ENCODE peak calls at places on chromosome 5, in five cellular contexts. P, H, W, K and B are unnamed samples.

GRCh38 chr5:172504736-172505402 is 50.5 kb upstream of the SH3PXD2B start:
- DNase-seq in H (no peak), K (no peak), P (peak), W (no peak), B (no peak)

GRCh38 chr5:160271396-160271795 is 41.0 kb downstream of the CCNJL start:
- DNase-seq in H (no peak), W (no peak), P (peak), K (peak), B (peak)

GRCh38 chr5:156755421-156756087 is 94.5 kb upstream of the PPP1R2B start:
- DNase-seq in H (no peak), W (no peak), K (peak), P (no peak), B (no peak)

GRCh38 chr5:39211773-39212172 is 7.6 kb downstream of the FYB1 start:
- DNase-seq in P (no peak), K (no peak), W (no peak), H (no peak), B (no peak)

GRCh38 chr5:34775886-34776285 is 63.1 kb upstream of the TTC23L start:
- DNase-seq in W (no peak), P (no peak), K (no peak), H (no peak), B (no peak)

GRCh38 chr5:62457071-62457470 is 44.5 kb downstream of the IPO11 start:
- DNase-seq in H (no peak), K (no peak), W (no peak), P (no peak), B (peak)

GRCh38 chr5:14417232-14417730 is 164.3 kb upstream of the OTULINL start:
- DNase-seq in H (no peak), W (no peak), K (no peak), P (no peak), B (no peak)

GRCh38 chr5:52989025-52989780 is at the start of gene ITGA2:
- DNase-seq in K (no peak), H (no peak), W (peak), P (peak), B (peak)

GRCh38 chr5:65769539-65769938 is 47.5 kb downstream of the NLN start:
- DNase-seq in H (no peak), W (no peak), K (no peak), P (no peak), B (peak)

GRCh38 chr5:123091258-123091987 is 2.4 kb downstream of the PRDM6 start:
- DNase-seq in H (no peak), W (no peak), K (no peak), P (no peak), B (no peak)

GRCh38 chr5:109876941-109877669 is 187.4 kb downstream of the MAN2A1 start:
- DNase-seq in K (no peak), W (no peak), H (no peak), P (no peak), B (peak)

GRCh38 chr5:120463991-120464626 is at the start of gene PRR16:
- DNase-seq in W (no peak), H (peak), K (no peak), P (peak), B (peak)

GRCh38 chr5:68315679-68316271 is 100.2 kb downstream of the PIK3R1 start:
- DNase-seq in P (peak), H (peak), W (peak), K (no peak), B (peak)

GRCh38 chr5:135182675-135183074 is 148.6 kb upstream of the PITX1 start:
- DNase-seq in W (no peak), H (no peak), P (no peak), K (no peak), B (no peak)